ENCODE peak calls at places on chromosomes 12 and 14, in four cellular contexts. J, N, R and C are unnamed samples. For H3K36me3 and H3K9me1, the result is how much of the 10 kb centered on the place peaks cover.

GRCh38 chr12:52598966-52599365 is 2.3 kb downstream of the KRT72 start:
- DNase-seq in N (no peak), J (no peak), R (no peak), C (no peak)

GRCh38 chr12:55051197-55051920 is 31.6 kb downstream of the NEUROD4 start:
- DNase-seq in N (no peak), R (no peak), J (no peak), C (no peak)

GRCh38 chr12:120490833-120491512 is 4.9 kb upstream of the DYNLL1 start:
- DNase-seq in R (no peak), N (no peak), J (no peak), C (no peak)

GRCh38 chr12:121804417-121805111 is 755 bp downstream of the SETD1B start:
- DNase-seq in N (peak), J (no peak), R (peak), C (no peak)

GRCh38 chr12:94312388-94312787 is 147.3 kb downstream of the CEP83 start:
- DNase-seq in J (no peak), R (no peak), N (no peak), C (no peak)

GRCh38 chr12:1796515-1797010 is 23.8 kb upstream of the LRTM2 start:
- DNase-seq in J (no peak), R (peak), N (no peak), C (no peak)

GRCh38 chr14:59407246-59407615 is 57.9 kb downstream of the GPR135 start:
- DNase-seq in J (peak), N (no peak), R (peak), C (no peak)

GRCh38 chr12:53298154-53298553 is 1.3 kb upstream of the MYG1 start:
- DNase-seq in N (no peak), J (peak), R (peak), C (no peak)

GRCh38 chr14:101029668-101030290 is 126.3 kb upstream of the RTL1 start:
- DNase-seq in J (no peak), N (no peak), R (no peak), C (no peak)

GRCh38 chr12:58860050-58860787 is 60.1 kb downstream of the LRIG3 start:
- DNase-seq in J (no peak), N (no peak), R (no peak), C (no peak)

GRCh38 chr14:90087433-90087832 is 25.6 kb downstream of the KCNK13 start:
- DNase-seq in J (peak), R (no peak), N (no peak), C (no peak)

GRCh38 chr12:12803186-12803585 is 10.0 kb upstream of the DDX47 start:
- DNase-seq in N (peak), R (peak), J (peak), C (peak)

GRCh38 chr14:61281186-61281676 is at the start of gene TMEM30B:
- DNase-seq in N (no peak), J (no peak), R (no peak), C (peak)

GRCh38 chr14:106094654-106095189 is 568.3 kb downstream of the TMEM121 start:
- DNase-seq in N (no peak), J (no peak), R (no peak), C (no peak)

GRCh38 chr12:57240926-57241555 is 9.9 kb downstream of the STAC3 start:
- DNase-seq in J (no peak), N (no peak), R (no peak), C (no peak)

GRCh38 chr12:91401190-91401589 is 218.6 kb upstream of the DCN start:
- DNase-seq in J (no peak), R (no peak), N (no peak), C (no peak)

GRCh38 chr12:75481013-75481705 is 604 bp downstream of the GLIPR1 start:
- DNase-seq in N (no peak), J (no peak), R (peak), C (no peak)

GRCh38 chr12:78087363-78087675 is 256.6 kb downstream of the NAV3 start:
- DNase-seq in R (peak), J (peak), N (no peak), C (no peak)

GRCh38 chr12:106769546-106769945 is 4.9 kb upstream of the RIC8B start:
- DNase-seq in J (no peak), N (no peak), R (no peak), C (no peak)

GRCh38 chr12:50101663-50102062 is 2.1 kb upstream of the GPD1 start:
- DNase-seq in R (peak), J (peak), N (peak), C (no peak)

GRCh38 chr14:53048631-53049030 is 97.8 kb upstream of the FERMT2 start:
- DNase-seq in R (no peak), N (no peak), J (no peak), C (no peak)

GRCh38 chr14:74475678-74476077 is 17.4 kb downstream of the NPC2 start:
- DNase-seq in J (peak), N (no peak), R (no peak), C (no peak)

GRCh38 chr14:56342419-56342901 is 224.2 kb downstream of the PELI2 start:
- DNase-seq in N (peak), J (peak), R (peak), C (no peak)

GRCh38 chr14:55104051-55104954 is 24.7 kb upstream of the LGALS3 start:
- DNase-seq in J (no peak), N (peak), R (no peak), C (no peak)

GRCh38 chr14:92685784-92686355 is 62.6 kb downstream of the LGMN start:
- DNase-seq in J (no peak), R (no peak), N (no peak), C (no peak)
- H3K36me3 ChIP-seq in J (under half), R (under half), N (under half), C (under half)

DNA sequence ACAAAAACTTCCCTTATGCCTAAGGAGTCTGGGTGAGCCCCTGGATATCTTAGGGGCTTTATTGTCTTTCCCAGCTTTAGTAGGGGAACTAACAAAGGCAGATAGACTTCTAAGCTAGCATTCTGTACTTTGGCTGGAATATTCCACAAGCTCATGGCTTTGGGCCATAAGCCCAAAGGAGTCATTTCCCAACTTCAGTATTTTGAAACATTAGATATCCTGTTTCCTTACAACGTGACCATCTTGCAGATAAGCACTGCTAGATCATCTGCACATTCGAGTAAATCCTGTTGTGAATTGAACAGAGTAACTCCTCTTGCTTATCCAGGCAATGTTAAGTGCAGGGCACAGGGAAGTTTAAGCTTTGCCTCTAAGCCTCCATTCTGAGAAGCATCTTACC is 70.6 kb upstream of the ACTN1 start:
- DNase-seq in R (peak), N (no peak), J (peak), C (no peak)
- H3K9me1 ChIP-seq in R (under half), N (under half), J (under half), C (under half)

GRCh38 chr12:64395739-64396138 is 5.2 kb upstream of the C12orf56 start:
- DNase-seq in J (peak), N (no peak), R (peak), C (no peak)

GRCh38 chr12:64390275-64390851 is at the start of gene C12orf56:
- DNase-seq in N (no peak), J (no peak), R (peak), C (no peak)

GRCh38 chr12:64389154-64389553 is 1.4 kb downstream of the C12orf56 start:
- DNase-seq in J (no peak), N (no peak), R (no peak), C (no peak)

GRCh38 chr12:64387201-64387816 is 3.2 kb downstream of the C12orf56 start:
- DNase-seq in N (no peak), R (no peak), J (no peak), C (no peak)

DNA sequence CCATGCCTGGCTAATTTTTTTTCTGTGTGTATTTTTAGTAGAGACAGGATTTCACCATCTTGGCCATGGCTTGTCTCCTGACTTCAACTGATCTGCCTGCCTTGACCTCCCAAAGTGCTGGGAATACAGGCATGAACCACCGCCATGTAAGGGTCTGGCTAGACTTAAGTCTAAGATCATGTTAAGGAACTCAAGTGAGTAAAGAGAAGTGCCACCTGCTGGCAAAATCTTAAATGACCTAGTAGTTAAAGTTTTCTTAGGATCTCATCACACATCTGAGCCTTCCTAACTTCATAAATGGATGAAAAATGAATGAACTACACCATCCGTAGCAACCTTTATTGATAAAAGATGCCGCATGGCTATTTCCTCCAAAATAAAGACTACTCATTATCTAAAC is 1.7 kb upstream of the C12orf56 start:
- DNase-seq in J (peak), R (peak), N (no peak), C (no peak)
- H3K36me3 ChIP-seq in J (under half), R (under half), N (under half), C (under half)

DNA sequence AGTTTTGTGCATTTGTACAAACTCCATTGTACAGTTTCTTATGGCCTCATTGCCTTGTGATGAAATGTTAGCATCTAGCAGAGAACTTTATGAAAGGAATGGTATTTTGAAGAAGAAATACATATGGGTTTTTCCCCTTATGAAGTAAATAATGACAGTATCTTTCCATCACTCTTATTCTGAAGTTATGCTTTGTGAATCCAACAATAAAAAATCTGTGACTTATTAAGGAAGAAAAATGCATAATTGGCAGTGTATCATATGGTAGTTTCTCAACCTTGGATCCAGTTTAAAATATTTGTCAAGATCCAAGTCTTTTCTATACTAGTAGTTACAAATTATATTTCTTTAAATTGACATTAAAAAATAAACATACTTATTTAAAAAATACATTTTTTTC is 859.1 kb upstream of the FLRT2 start:
- DNase-seq in N (no peak), J (no peak), R (no peak), C (no peak)
- H3K9me1 ChIP-seq in N (under half), J (under half), R (under half), C (under half)